ENCODE peak calls at places on chromosomes 3 and 15, in nine cellular contexts. F, W, H, R, K, O, N, J and M are unnamed samples.

GRCh38 chr15:51144021-51144532 is 49.4 kb upstream of the TNFAIP8L3 start:
- DNase-seq in F (no peak), W (no peak), H (no peak), R (no peak), K (no peak), O (no peak), N (no peak), J (no peak), M (no peak)

GRCh38 chr3:67719333-67719732 is 64.9 kb upstream of the SUCLG2 start:
- DNase-seq in F (no peak), W (no peak), H (no peak), R (no peak), K (no peak), O (no peak), N (no peak), J (no peak), M (no peak)

GRCh38 chr3:46208167-46208704 is at the start of gene CCR1:
- DNase-seq in F (no peak), W (no peak), H (peak; percentile 18), R (no peak), K (peak; percentile 62), O (peak; percentile 32), N (no peak), J (no peak), M (no peak)

GRCh38 chr15:74050835-74051234 is 31.5 kb downstream of the GOLGA6A start:
- DNase-seq in F (peak; percentile 58), W (no peak), H (no peak), R (no peak), K (no peak), O (no peak), N (no peak), J (no peak), M (no peak)

GRCh38 chr3:69088033-69088432 is 3.3 kb downstream of the ARL6IP5 start:
- DNase-seq in F (no peak), W (no peak), H (no peak), R (no peak), K (no peak), O (no peak), N (no peak), J (no peak), M (no peak)

GRCh38 chr3:187000711-187001151 is 70.4 kb downstream of the ST6GAL1 start:
- DNase-seq in F (no peak), W (no peak), H (no peak), R (no peak), K (no peak), O (peak; percentile 92), N (no peak), J (no peak), M (no peak)

GRCh38 chr3:12612514-12613226 is 51.2 kb downstream of the RAF1 start:
- DNase-seq in F (no peak), W (no peak), H (no peak), R (no peak), K (no peak), O (no peak), N (no peak), J (no peak), M (no peak)

GRCh38 chr3:13013151-13013561 is 60.1 kb downstream of the IQSEC1 start:
- DNase-seq in F (no peak), W (no peak), H (no peak), R (no peak), K (no peak), O (no peak), N (no peak), J (peak; percentile 40), M (no peak)

GRCh38 chr3:25007974-25008658 is 419.9 kb upstream of the RARB start:
- DNase-seq in F (no peak), W (no peak), H (no peak), R (no peak), K (no peak), O (no peak), N (no peak), J (no peak), M (no peak)

GRCh38 chr3:89368846-89369245 is 261.4 kb downstream of the EPHA3 start:
- DNase-seq in F (no peak), W (no peak), H (no peak), R (no peak), K (no peak), O (no peak), N (no peak), J (no peak), M (no peak)

GRCh38 chr15:25237291-25237978 is 201.4 kb downstream of the UBE3A start:
- DNase-seq in F (peak; percentile 53), W (no peak), H (no peak), R (no peak), K (no peak), O (no peak), N (no peak), J (peak; percentile 53), M (no peak)

GRCh38 chr3:112810561-112810960 is 36.1 kb downstream of the CD200R1L start:
- DNase-seq in F (no peak), W (no peak), H (no peak), R (no peak), K (no peak), O (no peak), N (no peak), J (no peak), M (no peak)

GRCh38 chr3:118968111-118968510 is 66.5 kb downstream of the IGSF11 start:
- DNase-seq in F (no peak), W (no peak), H (no peak), R (no peak), K (no peak), O (peak; percentile 3), N (no peak), J (no peak), M (no peak)

GRCh38 chr3:87997298-87997697 is 61.5 kb downstream of the CGGBP1 start:
- DNase-seq in F (no peak), W (no peak), H (no peak), R (no peak), K (no peak), O (no peak), N (no peak), J (no peak), M (no peak)

GRCh38 chr3:172538368-172539264 is 15.4 kb upstream of the TNFSF10 start:
- DNase-seq in F (no peak), W (no peak), H (no peak), R (no peak), K (no peak), O (no peak), N (no peak), J (no peak), M (no peak)

GRCh38 chr3:123755085-123755484 is 129.0 kb downstream of the MYLK start:
- DNase-seq in F (peak; percentile 88), W (no peak), H (no peak), R (no peak), K (no peak), O (no peak), N (no peak), J (no peak), M (no peak)

GRCh38 chr3:115252679-115253078 is 105.6 kb upstream of the ZBTB20 start:
- DNase-seq in F (no peak), W (no peak), H (no peak), R (no peak), K (no peak), O (no peak), N (no peak), J (no peak), M (no peak)
- H3K27ac ChIP-seq in F (no peak overlapping the region), W (no peak overlapping the region), H (no peak overlapping the region), R (no peak overlapping the region), K (no peak overlapping the region), O (no peak overlapping the region), N (no peak overlapping the region), J (no peak overlapping the region), M (no peak overlapping the region)

GRCh38 chr3:183502237-183502636 is 53.3 kb downstream of the KLHL6 start:
- DNase-seq in F (no peak), W (no peak), H (no peak), R (no peak), K (no peak), O (no peak), N (no peak), J (no peak), M (no peak)

GRCh38 chr3:183503738-183504137 is 51.8 kb downstream of the KLHL6 start:
- DNase-seq in F (no peak), W (no peak), H (no peak), R (no peak), K (no peak), O (no peak), N (no peak), J (no peak), M (no peak)

GRCh38 chr3:183504597-183504996 is 50.9 kb downstream of the KLHL6 start:
- DNase-seq in F (no peak), W (no peak), H (no peak), R (no peak), K (no peak), O (no peak), N (no peak), J (no peak), M (no peak)

GRCh38 chr3:183500981-183501704 is 54.4 kb downstream of the KLHL6 start:
- DNase-seq in F (no peak), W (no peak), H (no peak), R (no peak), K (no peak), O (no peak), N (no peak), J (no peak), M (no peak)

GRCh38 chr3:183502782-183503181 is 52.7 kb downstream of the KLHL6 start:
- DNase-seq in F (no peak), W (no peak), H (no peak), R (peak; percentile 25), K (no peak), O (no peak), N (no peak), J (no peak), M (peak; percentile 21)
- H3K27ac ChIP-seq in F (no peak overlapping the region), W (no peak overlapping the region), H (no peak overlapping the region), R (no peak overlapping the region), K (no peak overlapping the region), O (no peak overlapping the region), N (no peak overlapping the region), J (no peak overlapping the region), M (no peak overlapping the region)

DNA sequence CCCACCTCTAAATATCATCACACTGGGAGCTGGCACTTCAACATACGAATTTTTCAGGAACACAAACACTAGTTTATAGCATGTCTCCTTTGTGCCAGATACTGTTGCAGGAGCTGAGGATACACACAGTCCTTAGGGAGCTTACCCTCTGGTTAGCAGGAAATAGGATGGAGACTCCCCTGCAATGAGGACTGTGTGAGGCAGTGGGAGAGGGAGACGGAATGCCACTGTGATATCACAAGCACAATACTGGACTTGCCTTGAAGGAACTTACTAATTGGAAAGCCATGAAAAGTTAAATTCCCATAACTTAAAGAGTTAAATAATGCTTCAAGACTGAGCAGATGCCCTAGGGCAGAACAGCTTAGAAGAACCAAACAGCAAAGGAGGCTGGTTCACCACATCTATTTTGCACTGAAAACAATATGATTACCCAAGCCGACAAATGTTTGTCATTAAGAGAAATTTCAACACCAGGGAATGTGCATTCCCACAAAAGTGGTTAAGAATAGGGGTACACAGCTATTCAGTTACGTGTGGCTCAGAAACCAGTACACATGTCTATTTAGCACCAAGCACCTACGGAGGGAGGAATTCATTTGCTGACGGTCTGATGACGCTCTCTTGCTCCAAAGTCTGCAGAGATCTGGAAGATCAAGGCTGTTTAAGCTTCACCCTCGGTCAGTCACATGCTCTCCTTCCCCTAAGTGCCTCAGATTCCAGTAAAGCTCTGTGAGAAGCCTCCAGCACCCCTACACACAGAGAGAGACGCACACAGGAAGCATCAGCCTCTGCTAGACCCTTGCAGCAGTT is 5.2 kb downstream of the TBC1D2B start:
- DNase-seq in F (no peak), W (no peak), H (no peak), R (no peak), K (no peak), O (no peak), N (no peak), J (peak; percentile 11), M (no peak)
- H3K27ac ChIP-seq in F (peak overlapping the region; percentile 87), W (no peak overlapping the region), H (no peak overlapping the region), R (peak overlapping the region; percentile 77), K (peak overlapping the region; percentile 50), O (no peak overlapping the region), N (peak overlapping the region; percentile 95), J (peak overlapping the region; percentile 95), M (no peak overlapping the region)

GRCh38 chr15:75713338-75713895 is 769 bp upstream of the CSPG4 start:
- DNase-seq in F (no peak), W (peak; percentile 30), H (no peak), R (no peak), K (peak; percentile 70), O (no peak), N (no peak), J (peak; percentile 90), M (no peak)
- H3K27ac ChIP-seq in F (no peak overlapping the region), W (no peak overlapping the region), H (no peak overlapping the region), R (no peak overlapping the region), K (peak overlapping the region; percentile 64), O (no peak overlapping the region), N (no peak overlapping the region), J (peak overlapping the region; percentile 98), M (no peak overlapping the region)